ENCODE peak calls at places on chromosome 1, in ten cellular contexts. One of them, this sample, is unnamed.

GRCh38 chr1:61434276-61434675 is 290.7 kb downstream of the TM2D1 start:
- DNase-seq in CD4-positive, alpha-beta T cell: no peak
- DNase-seq in epithelial cell of esophagus: peak
- DNase-seq in MM.1S: no peak
- DNase-seq in heart right ventricle: no peak
- DNase-seq in AG04449: no peak
- DNase-seq in right atrium auricular region: no peak
- DNase-seq in RWPE1: peak
- DNase-seq in tibial artery: no peak
- DNase-seq in PC-9: peak
- DNase-seq in this sample: no peak

GRCh38 chr1:13964768-13965167 is 264.8 kb downstream of the PRDM2 start:
- DNase-seq in CD4-positive, alpha-beta T cell: no peak
- DNase-seq in epithelial cell of esophagus: no peak
- DNase-seq in MM.1S: no peak
- DNase-seq in heart right ventricle: no peak
- DNase-seq in AG04449: no peak
- DNase-seq in right atrium auricular region: no peak
- DNase-seq in RWPE1: no peak
- DNase-seq in tibial artery: no peak
- DNase-seq in PC-9: no peak
- DNase-seq in this sample: no peak

GRCh38 chr1:92240034-92240433 is 22.3 kb downstream of the C1orf146 start:
- DNase-seq in CD4-positive, alpha-beta T cell: no peak
- DNase-seq in epithelial cell of esophagus: peak
- DNase-seq in MM.1S: no peak
- DNase-seq in heart right ventricle: no peak
- DNase-seq in AG04449: no peak
- DNase-seq in right atrium auricular region: no peak
- DNase-seq in RWPE1: no peak
- DNase-seq in tibial artery: no peak
- DNase-seq in PC-9: no peak
- DNase-seq in this sample: no peak

GRCh38 chr1:50705041-50705440 is 255.0 kb downstream of the FAF1 start:
- DNase-seq in CD4-positive, alpha-beta T cell: no peak
- DNase-seq in epithelial cell of esophagus: peak
- DNase-seq in MM.1S: no peak
- DNase-seq in heart right ventricle: no peak
- DNase-seq in AG04449: no peak
- DNase-seq in right atrium auricular region: no peak
- DNase-seq in RWPE1: no peak
- DNase-seq in tibial artery: no peak
- DNase-seq in PC-9: no peak
- DNase-seq in this sample: no peak

GRCh38 chr1:13543927-13544556 is 30.2 kb upstream of the LRRC38 start:
- DNase-seq in CD4-positive, alpha-beta T cell: no peak
- DNase-seq in epithelial cell of esophagus: peak
- DNase-seq in MM.1S: no peak
- DNase-seq in heart right ventricle: peak
- DNase-seq in AG04449: no peak
- DNase-seq in right atrium auricular region: peak
- DNase-seq in RWPE1: peak
- DNase-seq in tibial artery: no peak
- DNase-seq in PC-9: peak
- DNase-seq in this sample: peak

GRCh38 chr1:212686591-212686990 is 13.0 kb downstream of the BATF3 start:
- DNase-seq in CD4-positive, alpha-beta T cell: no peak
- DNase-seq in epithelial cell of esophagus: no peak
- DNase-seq in MM.1S: no peak
- DNase-seq in heart right ventricle: no peak
- DNase-seq in AG04449: no peak
- DNase-seq in right atrium auricular region: no peak
- DNase-seq in RWPE1: no peak
- DNase-seq in tibial artery: no peak
- DNase-seq in PC-9: no peak
- DNase-seq in this sample: no peak

GRCh38 chr1:21818661-21819060 is 6.6 kb downstream of the LDLRAD2 start:
- DNase-seq in CD4-positive, alpha-beta T cell: peak
- DNase-seq in epithelial cell of esophagus: peak
- DNase-seq in MM.1S: peak
- DNase-seq in heart right ventricle: no peak
- DNase-seq in AG04449: no peak
- DNase-seq in right atrium auricular region: no peak
- DNase-seq in RWPE1: peak
- DNase-seq in tibial artery: no peak
- DNase-seq in PC-9: no peak
- DNase-seq in this sample: peak

GRCh38 chr1:226981386-226981817 is 41.3 kb downstream of the COQ8A start:
- DNase-seq in CD4-positive, alpha-beta T cell: no peak
- DNase-seq in epithelial cell of esophagus: no peak
- DNase-seq in MM.1S: no peak
- DNase-seq in heart right ventricle: no peak
- DNase-seq in AG04449: no peak
- DNase-seq in right atrium auricular region: no peak
- DNase-seq in RWPE1: no peak
- DNase-seq in tibial artery: no peak
- DNase-seq in PC-9: no peak
- DNase-seq in this sample: no peak

GRCh38 chr1:30874176-30874575 is 34.4 kb downstream of the SDC3 start:
- DNase-seq in CD4-positive, alpha-beta T cell: no peak
- DNase-seq in epithelial cell of esophagus: no peak
- DNase-seq in MM.1S: no peak
- DNase-seq in heart right ventricle: no peak
- DNase-seq in AG04449: no peak
- DNase-seq in right atrium auricular region: no peak
- DNase-seq in RWPE1: no peak
- DNase-seq in tibial artery: no peak
- DNase-seq in PC-9: no peak
- DNase-seq in this sample: no peak

GRCh38 chr1:12204140-12204539 is 25.7 kb upstream of the VPS13D start:
- DNase-seq in CD4-positive, alpha-beta T cell: no peak
- DNase-seq in epithelial cell of esophagus: no peak
- DNase-seq in MM.1S: no peak
- DNase-seq in heart right ventricle: no peak
- DNase-seq in AG04449: no peak
- DNase-seq in right atrium auricular region: no peak
- DNase-seq in RWPE1: no peak
- DNase-seq in tibial artery: no peak
- DNase-seq in PC-9: no peak
- DNase-seq in this sample: no peak

GRCh38 chr1:78472851-78473496 is 17.8 kb upstream of the PTGFR start:
- DNase-seq in CD4-positive, alpha-beta T cell: no peak
- DNase-seq in epithelial cell of esophagus: no peak
- DNase-seq in MM.1S: no peak
- DNase-seq in heart right ventricle: no peak
- DNase-seq in AG04449: no peak
- DNase-seq in right atrium auricular region: no peak
- DNase-seq in RWPE1: no peak
- DNase-seq in tibial artery: no peak
- DNase-seq in PC-9: no peak
- DNase-seq in this sample: no peak

GRCh38 chr1:39760074-39761008 is 10.8 kb downstream of the OXCT2 start:
- DNase-seq in CD4-positive, alpha-beta T cell: no peak
- DNase-seq in epithelial cell of esophagus: no peak
- DNase-seq in MM.1S: no peak
- DNase-seq in heart right ventricle: no peak
- DNase-seq in AG04449: no peak
- DNase-seq in right atrium auricular region: no peak
- DNase-seq in RWPE1: no peak
- DNase-seq in tibial artery: no peak
- DNase-seq in PC-9: no peak
- DNase-seq in this sample: no peak

GRCh38 chr1:40877681-40878080 is 15.5 kb upstream of the CITED4 start:
- DNase-seq in CD4-positive, alpha-beta T cell: no peak
- DNase-seq in epithelial cell of esophagus: peak
- DNase-seq in MM.1S: no peak
- DNase-seq in heart right ventricle: peak
- DNase-seq in AG04449: peak
- DNase-seq in right atrium auricular region: peak
- DNase-seq in RWPE1: peak
- DNase-seq in tibial artery: peak
- DNase-seq in PC-9: peak
- DNase-seq in this sample: peak

DNA sequence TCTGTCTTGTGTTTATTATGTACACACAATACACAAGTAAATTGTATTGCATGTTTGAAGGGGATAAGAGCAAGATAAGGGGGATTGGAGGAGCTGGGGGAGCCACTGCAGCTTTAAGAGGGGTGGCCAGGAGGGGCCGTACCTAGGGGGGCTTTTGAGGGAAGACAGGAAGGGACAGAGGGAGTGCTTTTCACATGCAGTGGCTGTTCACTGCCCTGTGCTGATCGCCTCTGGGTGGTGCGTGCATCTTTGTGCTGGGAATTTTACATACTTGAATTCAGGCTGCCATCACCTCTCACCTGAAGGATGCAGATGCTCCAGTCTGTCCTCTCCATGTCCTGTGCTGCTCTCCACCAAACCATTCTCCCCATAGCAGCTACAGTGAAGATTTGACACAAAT is 179.5 kb downstream of the PTPRU start:
- DNase-seq in CD4-positive, alpha-beta T cell: no peak
- DNase-seq in epithelial cell of esophagus: no peak
- DNase-seq in MM.1S: no peak
- DNase-seq in heart right ventricle: no peak
- DNase-seq in AG04449: no peak
- DNase-seq in right atrium auricular region: no peak
- DNase-seq in RWPE1: no peak
- DNase-seq in tibial artery: no peak
- DNase-seq in PC-9: no peak
- DNase-seq in this sample: no peak
- TF ChIP-seq CTCF in CD4-positive, alpha-beta T cell: no peak
- TF ChIP-seq CTCF in epithelial cell of esophagus: no peak
- TF ChIP-seq CTCF in MM.1S: peak
- TF ChIP-seq CTCF in heart right ventricle: no peak
- TF ChIP-seq CTCF in AG04449: no peak
- TF ChIP-seq CTCF in right atrium auricular region: no peak
- TF ChIP-seq CTCF in RWPE1: no peak
- TF ChIP-seq CTCF in tibial artery: no peak
- TF ChIP-seq CTCF in PC-9: no peak
- TF ChIP-seq CTCF in this sample: no peak

GRCh38 chr1:203033287-203033686 is 7.0 kb downstream of the PPFIA4 start:
- DNase-seq in CD4-positive, alpha-beta T cell: no peak
- DNase-seq in epithelial cell of esophagus: no peak
- DNase-seq in MM.1S: peak
- DNase-seq in heart right ventricle: no peak
- DNase-seq in AG04449: no peak
- DNase-seq in right atrium auricular region: peak
- DNase-seq in RWPE1: no peak
- DNase-seq in tibial artery: no peak
- DNase-seq in PC-9: no peak
- DNase-seq in this sample: no peak

GRCh38 chr1:203028784-203029553 is 2.7 kb downstream of the PPFIA4 start:
- DNase-seq in CD4-positive, alpha-beta T cell: no peak
- DNase-seq in epithelial cell of esophagus: no peak
- DNase-seq in MM.1S: no peak
- DNase-seq in heart right ventricle: peak
- DNase-seq in AG04449: no peak
- DNase-seq in right atrium auricular region: peak
- DNase-seq in RWPE1: no peak
- DNase-seq in tibial artery: peak
- DNase-seq in PC-9: no peak
- DNase-seq in this sample: no peak

GRCh38 chr1:203034422-203035110 is 8.3 kb downstream of the PPFIA4 start:
- DNase-seq in CD4-positive, alpha-beta T cell: no peak
- DNase-seq in epithelial cell of esophagus: no peak
- DNase-seq in MM.1S: no peak
- DNase-seq in heart right ventricle: no peak
- DNase-seq in AG04449: no peak
- DNase-seq in right atrium auricular region: peak
- DNase-seq in RWPE1: no peak
- DNase-seq in tibial artery: peak
- DNase-seq in PC-9: no peak
- DNase-seq in this sample: no peak

GRCh38 chr1:203033917-203034316 is 7.6 kb downstream of the PPFIA4 start:
- DNase-seq in CD4-positive, alpha-beta T cell: no peak
- DNase-seq in epithelial cell of esophagus: no peak
- DNase-seq in MM.1S: no peak
- DNase-seq in heart right ventricle: no peak
- DNase-seq in AG04449: no peak
- DNase-seq in right atrium auricular region: peak
- DNase-seq in RWPE1: no peak
- DNase-seq in tibial artery: no peak
- DNase-seq in PC-9: no peak
- DNase-seq in this sample: no peak

GRCh38 chr1:203031467-203031866 is 5.2 kb downstream of the PPFIA4 start:
- DNase-seq in CD4-positive, alpha-beta T cell: no peak
- DNase-seq in epithelial cell of esophagus: no peak
- DNase-seq in MM.1S: no peak
- DNase-seq in heart right ventricle: no peak
- DNase-seq in AG04449: no peak
- DNase-seq in right atrium auricular region: peak
- DNase-seq in RWPE1: no peak
- DNase-seq in tibial artery: no peak
- DNase-seq in PC-9: no peak
- DNase-seq in this sample: no peak
- TF ChIP-seq CTCF in CD4-positive, alpha-beta T cell: no peak
- TF ChIP-seq CTCF in epithelial cell of esophagus: peak
- TF ChIP-seq CTCF in MM.1S: no peak
- TF ChIP-seq CTCF in heart right ventricle: peak
- TF ChIP-seq CTCF in AG04449: no peak
- TF ChIP-seq CTCF in right atrium auricular region: peak
- TF ChIP-seq CTCF in RWPE1: no peak
- TF ChIP-seq CTCF in tibial artery: no peak
- TF ChIP-seq CTCF in PC-9: peak
- TF ChIP-seq CTCF in this sample: peak

GRCh38 chr1:181674617-181675016 is 191.3 kb downstream of the CACNA1E start:
- DNase-seq in CD4-positive, alpha-beta T cell: no peak
- DNase-seq in epithelial cell of esophagus: no peak
- DNase-seq in MM.1S: peak
- DNase-seq in heart right ventricle: no peak
- DNase-seq in AG04449: no peak
- DNase-seq in right atrium auricular region: no peak
- DNase-seq in RWPE1: no peak
- DNase-seq in tibial artery: no peak
- DNase-seq in PC-9: no peak
- DNase-seq in this sample: no peak
- TF ChIP-seq CTCF in CD4-positive, alpha-beta T cell: no peak
- TF ChIP-seq CTCF in epithelial cell of esophagus: peak
- TF ChIP-seq CTCF in MM.1S: peak
- TF ChIP-seq CTCF in heart right ventricle: no peak
- TF ChIP-seq CTCF in AG04449: no peak
- TF ChIP-seq CTCF in right atrium auricular region: no peak
- TF ChIP-seq CTCF in RWPE1: no peak
- TF ChIP-seq CTCF in tibial artery: no peak
- TF ChIP-seq CTCF in PC-9: no peak
- TF ChIP-seq CTCF in this sample: no peak

DNA sequence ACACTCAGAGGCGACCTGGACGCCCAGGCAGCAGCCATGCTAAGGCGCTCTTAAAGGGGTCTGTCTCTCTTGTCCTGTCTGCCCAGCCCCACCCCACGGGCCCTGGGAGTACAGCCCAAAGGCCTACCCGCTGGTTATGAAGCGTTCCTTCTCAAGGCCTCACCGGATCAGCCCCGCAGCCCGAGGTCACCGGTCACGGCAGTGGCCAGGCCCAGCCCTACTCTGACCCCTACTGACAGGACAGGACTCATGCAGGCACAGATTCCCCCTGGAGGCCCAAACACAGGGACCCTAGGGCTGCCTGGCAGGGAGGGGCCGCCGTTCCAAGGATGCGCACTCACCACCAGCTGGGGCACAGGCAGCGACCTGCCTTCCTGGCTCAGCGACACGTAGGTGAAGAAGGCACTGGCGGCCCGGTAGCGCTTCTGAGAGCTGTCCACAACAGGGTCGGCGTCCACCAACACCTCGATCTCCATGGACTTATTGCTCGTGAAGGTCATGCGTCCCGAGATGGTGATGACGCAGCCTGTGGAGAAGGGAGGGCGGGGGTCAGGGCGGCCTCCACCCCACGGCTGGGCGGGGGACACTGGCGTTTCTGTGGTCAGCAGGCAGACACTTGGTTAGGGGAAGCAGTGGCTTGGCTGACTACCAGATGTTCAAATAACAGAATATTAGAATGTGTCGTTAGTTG is 20.0 kb upstream of the GPR153 start:
- DNase-seq in CD4-positive, alpha-beta T cell: no peak
- DNase-seq in epithelial cell of esophagus: no peak
- DNase-seq in MM.1S: no peak
- DNase-seq in heart right ventricle: no peak
- DNase-seq in AG04449: no peak
- DNase-seq in right atrium auricular region: no peak
- DNase-seq in RWPE1: no peak
- DNase-seq in tibial artery: no peak
- DNase-seq in PC-9: no peak
- DNase-seq in this sample: peak
- TF ChIP-seq CTCF in CD4-positive, alpha-beta T cell: no peak
- TF ChIP-seq CTCF in epithelial cell of esophagus: no peak
- TF ChIP-seq CTCF in MM.1S: no peak
- TF ChIP-seq CTCF in heart right ventricle: peak
- TF ChIP-seq CTCF in AG04449: peak
- TF ChIP-seq CTCF in right atrium auricular region: peak
- TF ChIP-seq CTCF in RWPE1: no peak
- TF ChIP-seq CTCF in tibial artery: no peak
- TF ChIP-seq CTCF in PC-9: no peak
- TF ChIP-seq CTCF in this sample: peak

This sample was measured in nephron progenitor cell.